ENCODE peak calls at places on chromosomes 13 and 19, in four cellular contexts. U is HepG2, E is H1, O is K562. R is an unnamed sample.

GRCh38 chr19:19021115-19021514 is 12.2 kb downstream of the SUGP2 start:
- DNase-seq in U (peak; percentile 59), O (no peak), E (no peak), R (no peak)

GRCh38 chr13:113849981-113850721 is 13.7 kb downstream of the GAS6 start:
- DNase-seq in U (no peak), E (no peak), O (no peak), R (no peak)

GRCh38 chr19:33393286-33394005 is 19.9 kb downstream of the CEBPG start:
- DNase-seq in O (no peak), E (no peak), U (peak; percentile 54), R (no peak)

GRCh38 chr13:75489502-75490263 is 7.7 kb upstream of the TBC1D4 start:
- DNase-seq in O (no peak), E (no peak), U (peak; percentile 46), R (no peak)

GRCh38 chr19:42577016-42577415 is 17.7 kb downstream of the CEACAM8 start:
- DNase-seq in U (no peak), O (no peak), E (no peak), R (no peak)

GRCh38 chr19:4284176-4284958 is 5.3 kb downstream of the SHD start:
- DNase-seq in E (peak; percentile 89), O (peak; percentile 98), U (peak; percentile 81), R (peak; percentile 77)

GRCh38 chr13:32476021-32476731 is 48.2 kb upstream of the N4BP2L1 start:
- DNase-seq in O (no peak), U (no peak), E (no peak), R (no peak)

GRCh38 chr13:112968380-112968909 is 569 bp upstream of the MCF2L start:
- DNase-seq in U (no peak), E (no peak), O (no peak), R (no peak)

GRCh38 chr19:46976845-46977320 is 42.8 kb upstream of the NPAS1 start:
- DNase-seq in E (no peak), O (peak; percentile 65), U (no peak), R (no peak)

DNA sequence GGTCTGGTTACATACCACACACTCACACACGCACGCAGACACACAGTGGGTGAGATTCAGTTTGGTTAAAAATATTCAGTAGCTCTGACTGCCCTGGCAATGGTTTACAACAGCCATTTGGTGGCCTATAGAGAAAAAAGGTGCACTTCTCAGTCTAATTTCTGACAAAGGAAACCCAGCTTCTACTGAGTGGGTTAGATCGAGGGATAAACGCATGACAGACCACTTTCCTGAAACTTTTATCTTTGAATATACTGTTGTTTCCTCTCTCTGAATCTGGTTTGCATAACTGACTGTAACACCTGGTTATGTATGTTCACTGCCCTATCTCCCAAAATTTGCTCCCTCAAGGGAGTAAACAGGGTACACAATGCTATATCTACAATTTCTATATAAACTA is 2.4 kb downstream of the LIG4 start:
- DNase-seq in E (no peak), O (no peak), U (no peak), R (no peak)
- TF ChIP-seq FOSL1 in E (no peak), O (no peak), U (no peak), R (no peak)

DNA sequence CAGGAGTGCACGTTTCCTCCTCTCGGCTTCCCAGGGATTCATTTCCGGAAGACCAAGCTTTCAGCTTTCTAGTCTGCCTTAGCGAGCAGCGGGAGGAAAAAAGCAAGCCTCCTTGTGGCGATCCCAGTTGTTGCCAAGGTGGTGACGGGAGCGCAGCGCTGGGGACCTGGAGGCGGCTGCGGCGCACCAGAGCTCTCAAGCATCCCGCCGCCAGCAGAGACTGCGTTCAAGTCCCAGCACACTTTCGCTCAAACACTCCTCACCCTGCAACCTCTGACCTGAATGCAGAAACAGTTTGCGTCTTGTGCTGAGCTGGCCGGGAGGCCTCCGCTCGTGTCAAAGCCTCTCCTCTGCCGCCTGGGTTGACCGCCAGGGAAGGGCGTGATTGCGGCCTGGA is 4.9 kb downstream of the GSX1 start:
- DNase-seq in U (no peak), E (peak; percentile 80), O (no peak), R (no peak)
- TF ChIP-seq FOSL1 in U (no peak), E (no peak), O (no peak), R (no peak)

GRCh38 chr13:73096173-73097117 is 37.6 kb downstream of the KLF5 start:
- DNase-seq in E (no peak), U (peak; percentile 21), O (peak; percentile 11), R (no peak)
- TF ChIP-seq FOSL1 in E (no peak), U (no peak), O (no peak), R (peak; percentile 69)

DNA sequence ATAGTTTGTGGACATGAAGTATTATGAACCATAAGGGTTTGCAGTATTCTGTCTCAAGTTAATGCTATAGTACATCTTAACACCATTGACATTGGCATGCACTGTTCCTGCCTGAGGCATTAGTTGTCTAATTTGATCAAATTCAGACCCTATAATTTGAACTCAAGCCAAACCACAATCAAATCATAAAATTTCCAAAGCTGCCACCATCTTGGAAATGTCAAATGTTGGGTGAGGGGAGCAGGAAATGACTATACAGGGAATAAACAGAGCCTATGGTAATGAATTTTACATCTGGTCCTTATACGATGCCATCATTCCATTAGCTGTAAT is 257.9 kb downstream of the SPRY2 start:
- DNase-seq in O (no peak), E (no peak), U (no peak), R (no peak)
- TF ChIP-seq FOSL1 in O (no peak), E (no peak), U (no peak), R (no peak)

GRCh38 chr13:46350003-46350402 is 37.0 kb downstream of the RUBCNL start:
- DNase-seq in U (no peak), E (no peak), O (no peak), R (no peak)

GRCh38 chr13:46355088-46355468 is 32.0 kb downstream of the RUBCNL start:
- DNase-seq in U (no peak), E (no peak), O (no peak), R (no peak)

GRCh38 chr13:46352810-46353209 is 34.2 kb downstream of the RUBCNL start:
- DNase-seq in U (no peak), O (no peak), E (no peak), R (no peak)

GRCh38 chr13:46355906-46356305 is 31.1 kb downstream of the RUBCNL start:
- DNase-seq in E (no peak), U (no peak), O (no peak), R (no peak)

DNA sequence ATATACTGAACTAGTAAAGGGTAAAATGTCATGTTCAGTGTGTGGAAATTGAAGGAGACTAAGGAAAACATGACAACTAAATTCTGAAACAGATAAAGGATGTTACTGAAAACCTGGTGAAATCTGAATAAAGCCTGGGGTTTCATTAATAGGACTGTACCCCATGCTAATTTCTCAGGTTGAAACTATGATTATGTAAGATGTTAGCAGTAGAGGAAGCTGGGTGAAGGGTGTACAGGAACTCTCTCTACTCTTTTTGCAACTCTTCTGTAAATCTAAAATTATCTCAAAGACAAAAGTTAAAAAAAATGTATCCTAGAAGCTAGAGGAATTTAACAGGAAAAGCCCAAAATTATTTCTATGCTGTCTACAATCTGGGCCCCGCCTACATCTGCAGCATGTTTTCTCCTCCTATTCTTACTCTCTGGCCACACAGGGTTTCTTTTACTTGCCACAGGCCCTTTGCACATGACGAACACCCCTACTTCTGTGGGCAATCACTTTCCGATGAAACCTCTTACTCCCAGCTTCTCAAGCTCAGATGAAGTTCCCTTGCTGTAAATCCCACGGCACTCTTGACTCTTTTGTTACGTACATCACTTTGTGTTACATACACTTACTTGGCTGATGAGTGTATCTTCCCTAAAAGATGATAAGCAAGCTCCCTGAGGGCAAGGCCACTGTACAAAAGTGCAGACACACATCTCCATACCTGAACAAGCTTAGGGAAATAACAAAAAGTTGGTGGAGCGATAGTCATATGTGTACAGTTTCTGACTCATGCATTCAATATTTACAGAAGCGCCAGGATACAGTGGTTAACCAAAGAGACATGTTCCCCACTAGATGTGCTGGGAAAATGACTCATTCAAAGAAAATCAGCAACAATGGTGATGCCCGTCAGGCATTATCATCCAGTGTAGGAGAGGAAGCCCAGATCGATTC is 32.6 kb downstream of the RUBCNL start:
- DNase-seq in U (peak; percentile 68), E (no peak), O (no peak), R (peak; percentile 48)
- TF ChIP-seq FOSL1 in U (peak; percentile 68), E (no peak), O (peak; percentile 95), R (peak; percentile 78)